ENCODE peak calls at places on chromosome 1, in nine cellular contexts. One of them, this sample, is unnamed.
A peak's percentile ranks its signal among the peaks of the same experiment; 100 is the strongest.

GRCh38 chr1:231419147-231419546 is 2.9 kb downstream of the EGLN1 start:
- DNase-seq in left ventricle myocardium inferior: no peak
- DNase-seq in IMR-90: no peak
- DNase-seq in Panc1: no peak
- DNase-seq in fibroblast of lung: no peak
- DNase-seq in tibial artery: no peak
- DNase-seq in A549: no peak
- DNase-seq in cardiac muscle cell: no peak
- DNase-seq in psoas muscle: no peak
- DNase-seq in this sample: no peak

GRCh38 chr1:1125945-1126344 is 10.1 kb upstream of the C1orf159 start:
- DNase-seq in A549: no peak
- DNase-seq in tibial artery: no peak
- DNase-seq in cardiac muscle cell: no peak
- DNase-seq in Panc1: no peak
- DNase-seq in left ventricle myocardium inferior: no peak
- DNase-seq in fibroblast of lung: no peak
- DNase-seq in IMR-90: no peak
- DNase-seq in psoas muscle: no peak
- DNase-seq in this sample: no peak

GRCh38 chr1:231200417-231201031 is 38.7 kb downstream of the TRIM67 start:
- DNase-seq in A549: no peak
- DNase-seq in fibroblast of lung: peak; percentile 27
- DNase-seq in IMR-90: peak; percentile 32
- DNase-seq in tibial artery: no peak
- DNase-seq in left ventricle myocardium inferior: no peak
- DNase-seq in cardiac muscle cell: peak; percentile 72
- DNase-seq in psoas muscle: no peak
- DNase-seq in Panc1: no peak
- DNase-seq in this sample: no peak

GRCh38 chr1:230495891-230496385 is 69.8 kb upstream of the PGBD5 start:
- DNase-seq in psoas muscle: no peak
- DNase-seq in tibial artery: no peak
- DNase-seq in Panc1: no peak
- DNase-seq in IMR-90: no peak
- DNase-seq in fibroblast of lung: no peak
- DNase-seq in A549: peak; percentile 29
- DNase-seq in left ventricle myocardium inferior: no peak
- DNase-seq in cardiac muscle cell: peak; percentile 35
- DNase-seq in this sample: no peak

GRCh38 chr1:73639494-73639893 is 558.5 kb downstream of the LRRIQ3 start:
- DNase-seq in fibroblast of lung: no peak
- DNase-seq in tibial artery: no peak
- DNase-seq in left ventricle myocardium inferior: no peak
- DNase-seq in cardiac muscle cell: no peak
- DNase-seq in IMR-90: no peak
- DNase-seq in psoas muscle: no peak
- DNase-seq in Panc1: no peak
- DNase-seq in A549: no peak
- DNase-seq in this sample: no peak

GRCh38 chr1:203450016-203450415 is 25.6 kb upstream of the PRELP start:
- DNase-seq in left ventricle myocardium inferior: no peak
- DNase-seq in cardiac muscle cell: no peak
- DNase-seq in Panc1: no peak
- DNase-seq in fibroblast of lung: no peak
- DNase-seq in A549: no peak
- DNase-seq in psoas muscle: no peak
- DNase-seq in tibial artery: no peak
- DNase-seq in IMR-90: no peak
- DNase-seq in this sample: no peak

GRCh38 chr1:41516168-41516961 is 31.9 kb upstream of the EDN2 start:
- DNase-seq in left ventricle myocardium inferior: peak; percentile 91
- DNase-seq in psoas muscle: peak; percentile 95
- DNase-seq in A549: peak; percentile 68
- DNase-seq in tibial artery: peak; percentile 88
- DNase-seq in Panc1: no peak
- DNase-seq in fibroblast of lung: peak; percentile 87
- DNase-seq in IMR-90: peak; percentile 83
- DNase-seq in cardiac muscle cell: peak; percentile 93
- DNase-seq in this sample: peak; percentile 79

GRCh38 chr1:54436826-54437225 is 30.6 kb upstream of the SSBP3 start:
- DNase-seq in IMR-90: no peak
- DNase-seq in fibroblast of lung: no peak
- DNase-seq in left ventricle myocardium inferior: no peak
- DNase-seq in A549: no peak
- DNase-seq in psoas muscle: no peak
- DNase-seq in Panc1: no peak
- DNase-seq in cardiac muscle cell: no peak
- DNase-seq in tibial artery: no peak
- DNase-seq in this sample: no peak

GRCh38 chr1:214362188-214362882 is 81.4 kb downstream of the SMYD2 start:
- DNase-seq in tibial artery: peak; percentile 70
- DNase-seq in psoas muscle: peak; percentile 80
- DNase-seq in fibroblast of lung: peak; percentile 36
- DNase-seq in A549: no peak
- DNase-seq in cardiac muscle cell: peak; percentile 89
- DNase-seq in IMR-90: peak; percentile 32
- DNase-seq in Panc1: no peak
- DNase-seq in left ventricle myocardium inferior: no peak
- DNase-seq in this sample: no peak

GRCh38 chr1:226643701-226644540 is 95.2 kb downstream of the ITPKB start:
- DNase-seq in left ventricle myocardium inferior: peak; percentile 11
- DNase-seq in tibial artery: no peak
- DNase-seq in psoas muscle: peak; percentile 48
- DNase-seq in IMR-90: no peak
- DNase-seq in fibroblast of lung: no peak
- DNase-seq in cardiac muscle cell: no peak
- DNase-seq in A549: no peak
- DNase-seq in Panc1: no peak
- DNase-seq in this sample: no peak

GRCh38 chr1:183635112-183635605 is 424 bp downstream of the ARPC5 start:
- DNase-seq in Panc1: no peak
- DNase-seq in A549: no peak
- DNase-seq in cardiac muscle cell: peak; percentile 50
- DNase-seq in IMR-90: no peak
- DNase-seq in tibial artery: peak; percentile 29
- DNase-seq in fibroblast of lung: no peak
- DNase-seq in psoas muscle: peak; percentile 73
- DNase-seq in left ventricle myocardium inferior: peak; percentile 48
- DNase-seq in this sample: peak; percentile 53

GRCh38 chr1:171655215-171656116 is 3.0 kb upstream of the MYOC start:
- DNase-seq in left ventricle myocardium inferior: peak; percentile 88
- DNase-seq in IMR-90: peak; percentile 48
- DNase-seq in A549: peak; percentile 57
- DNase-seq in Panc1: peak; percentile 24
- DNase-seq in psoas muscle: peak; percentile 90
- DNase-seq in tibial artery: peak; percentile 61
- DNase-seq in fibroblast of lung: peak; percentile 66
- DNase-seq in cardiac muscle cell: peak; percentile 94
- DNase-seq in this sample: no peak

GRCh38 chr1:65508051-65508450 is 87.6 kb downstream of the LEPR start:
- DNase-seq in tibial artery: no peak
- DNase-seq in A549: no peak
- DNase-seq in fibroblast of lung: no peak
- DNase-seq in left ventricle myocardium inferior: no peak
- DNase-seq in Panc1: no peak
- DNase-seq in cardiac muscle cell: no peak
- DNase-seq in psoas muscle: no peak
- DNase-seq in IMR-90: no peak
- DNase-seq in this sample: no peak

GRCh38 chr1:242689378-242689777 is 164.9 kb upstream of the PLD5 start:
- DNase-seq in fibroblast of lung: no peak
- DNase-seq in IMR-90: no peak
- DNase-seq in Panc1: no peak
- DNase-seq in psoas muscle: no peak
- DNase-seq in tibial artery: no peak
- DNase-seq in left ventricle myocardium inferior: no peak
- DNase-seq in A549: no peak
- DNase-seq in cardiac muscle cell: no peak
- DNase-seq in this sample: no peak

GRCh38 chr1:41513388-41513745 is 28.9 kb upstream of the EDN2 start:
- DNase-seq in cardiac muscle cell: no peak
- DNase-seq in tibial artery: no peak
- DNase-seq in left ventricle myocardium inferior: no peak
- DNase-seq in fibroblast of lung: no peak
- DNase-seq in A549: no peak
- DNase-seq in psoas muscle: peak; percentile 40
- DNase-seq in Panc1: no peak
- DNase-seq in IMR-90: no peak
- DNase-seq in this sample: no peak

GRCh38 chr1:35029756-35030155 is 2.0 kb downstream of the ZMYM6 start:
- DNase-seq in tibial artery: no peak
- DNase-seq in cardiac muscle cell: peak; percentile 42
- DNase-seq in IMR-90: no peak
- DNase-seq in A549: no peak
- DNase-seq in Panc1: no peak
- DNase-seq in psoas muscle: no peak
- DNase-seq in fibroblast of lung: no peak
- DNase-seq in left ventricle myocardium inferior: no peak
- DNase-seq in this sample: no peak
- H3K4me3 ChIP-seq in tibial artery: peak overlapping the region; percentile 69
- H3K4me3 ChIP-seq in cardiac muscle cell: no peak overlapping the region
- H3K4me3 ChIP-seq in IMR-90: no peak overlapping the region
- H3K4me3 ChIP-seq in A549: no peak overlapping the region
- H3K4me3 ChIP-seq in Panc1: no peak overlapping the region
- H3K4me3 ChIP-seq in psoas muscle: peak overlapping the region; percentile 91
- H3K4me3 ChIP-seq in fibroblast of lung: peak overlapping the region; percentile 1
- H3K4me3 ChIP-seq in left ventricle myocardium inferior: peak overlapping the region; percentile 83
- H3K4me3 ChIP-seq in this sample: no peak overlapping the region

GRCh38 chr1:23925279-23925678 is 12.1 kb upstream of the CNR2 start:
- DNase-seq in fibroblast of lung: no peak
- DNase-seq in left ventricle myocardium inferior: no peak
- DNase-seq in Panc1: no peak
- DNase-seq in A549: no peak
- DNase-seq in tibial artery: no peak
- DNase-seq in IMR-90: no peak
- DNase-seq in cardiac muscle cell: no peak
- DNase-seq in psoas muscle: no peak
- DNase-seq in this sample: no peak
- H3K4me1 ChIP-seq in fibroblast of lung: no peaks in the 10 kb centered on the region
- H3K4me1 ChIP-seq in left ventricle myocardium inferior: peaks cover 19% of the 10 kb centered on the region
- H3K4me1 ChIP-seq in Panc1: no peaks in the 10 kb centered on the region
- H3K4me1 ChIP-seq in A549: peaks cover 11% of the 10 kb centered on the region
- H3K4me1 ChIP-seq in tibial artery: peaks cover 17% of the 10 kb centered on the region
- H3K4me1 ChIP-seq in IMR-90: no peaks in the 10 kb centered on the region
- H3K4me1 ChIP-seq in cardiac muscle cell: peaks cover 7% of the 10 kb centered on the region
- H3K4me1 ChIP-seq in psoas muscle: peaks cover 10% of the 10 kb centered on the region
- H3K4me1 ChIP-seq in this sample: no peaks in the 10 kb centered on the region

DNA sequence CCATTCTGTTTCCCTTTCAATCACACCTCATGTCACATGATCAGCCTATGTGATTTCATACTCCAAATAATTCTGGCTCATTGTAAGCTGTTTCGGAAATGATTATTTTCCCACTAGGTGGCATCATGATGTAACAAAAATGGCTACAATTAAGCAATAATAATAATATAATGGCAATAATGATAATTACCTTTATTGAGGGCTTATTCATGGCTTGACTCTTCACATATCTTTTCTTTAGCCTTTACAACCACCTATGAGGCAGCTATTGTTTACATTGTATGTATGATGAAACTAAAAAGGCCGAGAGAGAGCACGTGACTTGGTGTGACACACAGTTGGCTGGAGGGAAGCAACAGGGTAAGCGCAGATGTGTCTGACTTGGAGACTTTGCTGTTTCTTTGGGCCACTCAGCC is 12.5 kb upstream of the KPRP start:
- DNase-seq in A549: peak; percentile 31
- DNase-seq in IMR-90: peak; percentile 47
- DNase-seq in tibial artery: no peak
- DNase-seq in cardiac muscle cell: no peak
- DNase-seq in left ventricle myocardium inferior: no peak
- DNase-seq in fibroblast of lung: peak; percentile 68
- DNase-seq in Panc1: peak; percentile 22
- DNase-seq in psoas muscle: no peak
- DNase-seq in this sample: peak; percentile 29
- TF ChIP-seq CTCF in A549: peak; percentile 35
- TF ChIP-seq CTCF in IMR-90: no peak
- TF ChIP-seq CTCF in tibial artery: no peak
- TF ChIP-seq CTCF in cardiac muscle cell: no peak
- TF ChIP-seq CTCF in left ventricle myocardium inferior: no peak
- TF ChIP-seq CTCF in fibroblast of lung: no peak
- TF ChIP-seq CTCF in Panc1: peak; percentile 23
- TF ChIP-seq CTCF in psoas muscle: no peak
- TF ChIP-seq CTCF in this sample: no peak

GRCh38 chr1:170203693-170204092 is 57.9 kb downstream of the NTMT2 start:
- DNase-seq in fibroblast of lung: no peak
- DNase-seq in Panc1: no peak
- DNase-seq in IMR-90: no peak
- DNase-seq in tibial artery: no peak
- DNase-seq in cardiac muscle cell: no peak
- DNase-seq in left ventricle myocardium inferior: no peak
- DNase-seq in psoas muscle: no peak
- DNase-seq in A549: no peak
- DNase-seq in this sample: no peak

GRCh38 chr1:170198584-170198983 is 52.8 kb downstream of the NTMT2 start:
- DNase-seq in A549: no peak
- DNase-seq in Panc1: no peak
- DNase-seq in IMR-90: no peak
- DNase-seq in left ventricle myocardium inferior: no peak
- DNase-seq in psoas muscle: no peak
- DNase-seq in tibial artery: no peak
- DNase-seq in cardiac muscle cell: no peak
- DNase-seq in fibroblast of lung: no peak
- DNase-seq in this sample: no peak

GRCh38 chr1:170200161-170200560 is 54.4 kb downstream of the NTMT2 start:
- DNase-seq in fibroblast of lung: no peak
- DNase-seq in left ventricle myocardium inferior: no peak
- DNase-seq in cardiac muscle cell: no peak
- DNase-seq in Panc1: no peak
- DNase-seq in IMR-90: no peak
- DNase-seq in psoas muscle: no peak
- DNase-seq in tibial artery: no peak
- DNase-seq in A549: no peak
- DNase-seq in this sample: no peak

GRCh38 chr1:170198090-170198489 is 52.3 kb downstream of the NTMT2 start:
- DNase-seq in fibroblast of lung: no peak
- DNase-seq in left ventricle myocardium inferior: no peak
- DNase-seq in IMR-90: no peak
- DNase-seq in A549: no peak
- DNase-seq in cardiac muscle cell: no peak
- DNase-seq in tibial artery: no peak
- DNase-seq in psoas muscle: no peak
- DNase-seq in Panc1: no peak
- DNase-seq in this sample: no peak

DNA sequence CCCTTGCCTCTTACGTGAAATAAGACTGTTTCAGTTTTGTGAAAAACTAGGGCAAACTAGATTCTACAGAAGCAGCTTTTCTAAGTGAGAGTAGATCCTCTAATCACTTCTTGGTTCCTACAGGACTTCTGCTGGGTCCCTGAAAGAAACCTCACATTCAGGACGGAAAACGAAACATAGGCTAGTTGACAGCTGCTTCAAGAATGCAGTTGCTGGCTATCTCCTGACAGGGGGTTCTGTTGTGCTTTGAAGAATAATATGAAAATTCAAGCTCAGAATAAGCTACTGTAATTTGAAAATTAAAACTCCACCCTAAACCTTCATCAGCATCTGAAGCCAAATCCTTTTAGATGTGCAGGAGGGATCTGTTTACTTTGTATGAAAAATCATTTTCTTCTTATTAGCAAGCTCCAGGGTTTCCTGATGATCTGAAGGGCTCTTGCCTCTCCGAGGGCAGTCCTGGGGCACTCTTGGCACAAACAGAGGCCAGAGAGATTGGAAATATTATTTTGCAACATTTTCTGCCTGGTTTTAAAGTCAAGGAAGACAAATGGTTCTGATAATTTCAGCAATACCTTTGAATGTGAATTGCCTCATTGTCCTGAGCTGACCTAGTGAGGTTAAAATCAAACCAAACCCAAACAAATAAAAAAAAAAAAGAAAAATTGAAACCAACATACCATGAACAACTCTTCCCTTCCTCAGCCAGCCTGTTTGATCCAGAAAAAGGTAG is 55.1 kb downstream of the NTMT2 start:
- DNase-seq in cardiac muscle cell: peak; percentile 46
- DNase-seq in A549: no peak
- DNase-seq in psoas muscle: no peak
- DNase-seq in left ventricle myocardium inferior: no peak
- DNase-seq in fibroblast of lung: peak; percentile 34
- DNase-seq in IMR-90: peak; percentile 7
- DNase-seq in tibial artery: no peak
- DNase-seq in Panc1: no peak
- DNase-seq in this sample: no peak
- H3K4me3 ChIP-seq in cardiac muscle cell: no peak overlapping the region
- H3K4me3 ChIP-seq in A549: no peak overlapping the region
- H3K4me3 ChIP-seq in psoas muscle: no peak overlapping the region
- H3K4me3 ChIP-seq in left ventricle myocardium inferior: peak overlapping the region; percentile 22
- H3K4me3 ChIP-seq in fibroblast of lung: peak overlapping the region; percentile 9
- H3K4me3 ChIP-seq in IMR-90: no peak overlapping the region
- H3K4me3 ChIP-seq in tibial artery: peak overlapping the region; percentile 16
- H3K4me3 ChIP-seq in Panc1: no peak overlapping the region
- H3K4me3 ChIP-seq in this sample: no peak overlapping the region

This sample was measured in Caco-2.